ENCODE peak calls at places on chromosome 5, in eight cellular contexts. F is HFFc6; Z is stimulated activated naive CD4-positive, alpha-beta T cell; G is CD4-positive, alpha-beta T cell; X is non-pigmented ciliary epithelial cell; V is iPS-NIHi11; U is H4; P is heart left ventricle. B is an unnamed sample.

GRCh38 chr5:53425598-53426516 is 54.6 kb upstream of the FST start:
- DNase-seq in V (peak; percentile 74), F (no peak), X (no peak), U (peak; percentile 27), P (no peak), Z (no peak), G (no peak), B (no peak)

GRCh38 chr5:130021000-130021399 is 116.7 kb downstream of the CHSY3 start:
- DNase-seq in P (no peak), U (no peak), Z (no peak), V (no peak), G (no peak), F (no peak), X (no peak), B (no peak)

GRCh38 chr5:51378778-51379652 is 4.2 kb upstream of the ISL1 start:
- DNase-seq in G (no peak), F (peak; percentile 58), V (no peak), U (peak; percentile 82), X (no peak), Z (no peak), P (no peak), B (no peak)

GRCh38 chr5:175060264-175060663 is 335.9 kb downstream of the MSX2 start:
- DNase-seq in G (no peak), V (no peak), X (no peak), U (no peak), Z (no peak), P (no peak), F (no peak), B (no peak)

GRCh38 chr5:17180957-17181723 is 36.3 kb upstream of the BASP1 start:
- DNase-seq in V (no peak), G (no peak), U (peak; percentile 81), P (no peak), Z (no peak), F (peak; percentile 100), X (peak; percentile 99), B (no peak)

GRCh38 chr5:31937703-31938102 is 236.4 kb downstream of the GOLPH3 start:
- DNase-seq in V (no peak), G (no peak), X (no peak), U (no peak), P (no peak), Z (no peak), F (no peak), B (no peak)

GRCh38 chr5:128021411-128021810 is 62.2 kb upstream of the SLC12A2 start:
- DNase-seq in V (no peak), X (no peak), F (no peak), U (no peak), Z (no peak), P (no peak), G (no peak), B (no peak)

GRCh38 chr5:150164640-150165039 is 1.9 kb upstream of the CDX1 start:
- DNase-seq in V (no peak), F (no peak), X (no peak), U (no peak), P (no peak), G (no peak), Z (no peak), B (no peak)

GRCh38 chr5:90344693-90345092 is 64.9 kb downstream of the CETN3 start:
- DNase-seq in X (no peak), U (no peak), P (no peak), Z (no peak), F (no peak), V (no peak), G (no peak), B (no peak)

GRCh38 chr5:139667001-139667729 is 19.0 kb downstream of the CXXC5 start:
- DNase-seq in X (no peak), V (no peak), Z (no peak), F (peak; percentile 36), P (no peak), U (peak; percentile 31), G (no peak), B (no peak)

GRCh38 chr5:38846379-38846967 is 661 bp downstream of the OSMR start:
- DNase-seq in F (no peak), U (peak; percentile 25), X (no peak), V (peak; percentile 19), P (no peak), Z (no peak), G (no peak), B (no peak)

GRCh38 chr5:10364186-10364689 is 10.7 kb downstream of the MARCHF6 start:
- DNase-seq in V (no peak), G (no peak), Z (no peak), F (no peak), P (no peak), U (no peak), X (no peak), B (no peak)

GRCh38 chr5:149993471-149993870 is 7.0 kb downstream of the TIGD6 start:
- DNase-seq in P (no peak), X (no peak), G (no peak), V (no peak), F (no peak), Z (no peak), U (no peak), B (no peak)

GRCh38 chr5:88683506-88684135 is 199.4 kb downstream of the MEF2C start:
- DNase-seq in P (no peak), Z (no peak), G (peak; percentile 18), U (peak; percentile 54), V (peak; percentile 35), F (no peak), X (no peak), B (no peak)

GRCh38 chr5:155620819-155621410 is 607.4 kb downstream of the KIF4B start:
- DNase-seq in F (no peak), X (no peak), P (no peak), V (peak; percentile 11), Z (no peak), U (no peak), G (no peak), B (no peak)

GRCh38 chr5:140344683-140345423 is 1.6 kb downstream of the HBEGF start:
- DNase-seq in V (peak; percentile 50), F (no peak), Z (no peak), X (no peak), G (no peak), P (no peak), U (no peak), B (no peak)

GRCh38 chr5:170056561-170057267 is 49.0 kb upstream of the FOXI1 start:
- DNase-seq in V (no peak), G (no peak), Z (no peak), F (peak; percentile 43), U (no peak), X (no peak), P (no peak), B (no peak)

GRCh38 chr5:138927979-138928378 is 52.8 kb upstream of the LRRTM2 start:
- DNase-seq in V (no peak), Z (no peak), U (no peak), X (no peak), F (no peak), G (no peak), P (peak; percentile 79), B (no peak)

GRCh38 chr5:32018476-32019436 is 155.4 kb downstream of the GOLPH3 start:
- DNase-seq in U (peak; percentile 51), X (no peak), P (no peak), F (no peak), Z (no peak), G (no peak), V (no peak), B (no peak)

GRCh38 chr5:133967124-133967523 is 1.3 kb downstream of the C5orf15 start:
- DNase-seq in P (no peak), F (no peak), Z (no peak), X (no peak), G (no peak), U (no peak), V (no peak), B (no peak)